ENCODE peak calls at places on chromosomes 5 and 9, in four cellular contexts. One of them, this sample, is unnamed.

GRCh38 chr9:132881826-132882225 is 3.1 kb downstream of the SPACA9 start:
- DNase-seq in GM23248: no peak
- DNase-seq in osteoblast: peak
- DNase-seq in AG04450: no peak
- DNase-seq in this sample: no peak

GRCh38 chr5:175344331-175345200 is 99.4 kb downstream of the DRD1 start:
- DNase-seq in osteoblast: peak
- DNase-seq in GM23248: peak
- DNase-seq in AG04450: no peak
- DNase-seq in this sample: no peak

GRCh38 chr9:5468850-5469249 is 18.5 kb downstream of the CD274 start:
- DNase-seq in osteoblast: no peak
- DNase-seq in AG04450: no peak
- DNase-seq in GM23248: no peak
- DNase-seq in this sample: no peak

GRCh38 chr5:36703245-36703860 is 96.9 kb downstream of the SLC1A3 start:
- DNase-seq in GM23248: peak
- DNase-seq in AG04450: no peak
- DNase-seq in osteoblast: no peak
- DNase-seq in this sample: no peak

GRCh38 chr9:123033864-123034598 is 564 bp downstream of the GPR21 start:
- DNase-seq in osteoblast: no peak
- DNase-seq in GM23248: no peak
- DNase-seq in AG04450: no peak
- DNase-seq in this sample: no peak

GRCh38 chr9:119902611-119903010 is 533.4 kb upstream of the BRINP1 start:
- DNase-seq in AG04450: no peak
- DNase-seq in osteoblast: no peak
- DNase-seq in GM23248: no peak
- DNase-seq in this sample: no peak

GRCh38 chr5:115579747-115580173 is 22.5 kb downstream of the TICAM2 start:
- DNase-seq in AG04450: no peak
- DNase-seq in GM23248: peak
- DNase-seq in osteoblast: no peak
- DNase-seq in this sample: no peak

GRCh38 chr9:137427454-137428310 is 4.5 kb downstream of the NOXA1 start:
- DNase-seq in osteoblast: peak
- DNase-seq in GM23248: no peak
- DNase-seq in AG04450: no peak
- DNase-seq in this sample: peak

GRCh38 chr5:39256472-39256871 is 37.1 kb upstream of the FYB1 start:
- DNase-seq in AG04450: peak
- DNase-seq in GM23248: peak
- DNase-seq in osteoblast: peak
- DNase-seq in this sample: no peak

GRCh38 chr5:142446131-142446959 is 121.5 kb upstream of the SPRY4 start:
- DNase-seq in AG04450: peak
- DNase-seq in osteoblast: no peak
- DNase-seq in GM23248: peak
- DNase-seq in this sample: no peak

GRCh38 chr5:157581870-157582269 is 6.3 kb upstream of the ADAM19 start:
- DNase-seq in GM23248: no peak
- DNase-seq in osteoblast: no peak
- DNase-seq in AG04450: no peak
- DNase-seq in this sample: no peak

GRCh38 chr9:68998812-68999211 is 15.1 kb downstream of the PRKACG start:
- DNase-seq in osteoblast: no peak
- DNase-seq in AG04450: no peak
- DNase-seq in GM23248: no peak
- DNase-seq in this sample: no peak

GRCh38 chr9:104658496-104659195 is 35.7 kb upstream of the OR13D1 start:
- DNase-seq in GM23248: no peak
- DNase-seq in AG04450: no peak
- DNase-seq in osteoblast: peak
- DNase-seq in this sample: no peak

GRCh38 chr5:74294231-74294705 is 346.3 kb downstream of the ENC1 start:
- DNase-seq in osteoblast: no peak
- DNase-seq in AG04450: no peak
- DNase-seq in GM23248: no peak
- DNase-seq in this sample: no peak

GRCh38 chr9:96100385-96100978 is 201.5 kb downstream of the HSD17B3 start:
- DNase-seq in GM23248: no peak
- DNase-seq in osteoblast: no peak
- DNase-seq in AG04450: no peak
- DNase-seq in this sample: no peak

GRCh38 chr5:96037128-96037527 is 75.5 kb upstream of the ELL2 start:
- DNase-seq in osteoblast: peak
- DNase-seq in AG04450: no peak
- DNase-seq in GM23248: peak
- DNase-seq in this sample: no peak

GRCh38 chr5:102090770-102091169 is 205.3 kb downstream of the SLCO4C1 start:
- DNase-seq in GM23248: peak
- DNase-seq in osteoblast: no peak
- DNase-seq in AG04450: no peak
- DNase-seq in this sample: peak

GRCh38 chr9:80561526-80561925 is 989.8 kb downstream of the TLE4 start:
- DNase-seq in GM23248: no peak
- DNase-seq in osteoblast: no peak
- DNase-seq in AG04450: no peak
- DNase-seq in this sample: no peak

GRCh38 chr5:147887026-147887627 is 8.6 kb downstream of the SCGB3A2 start:
- DNase-seq in osteoblast: no peak
- DNase-seq in GM23248: peak
- DNase-seq in AG04450: no peak
- DNase-seq in this sample: no peak

GRCh38 chr9:126376311-126376902 is 49.8 kb downstream of the MVB12B start:
- DNase-seq in GM23248: no peak
- DNase-seq in osteoblast: no peak
- DNase-seq in AG04450: no peak
- DNase-seq in this sample: peak

GRCh38 chr9:7387844-7388243 is 411.7 kb downstream of the DMAC1 start:
- DNase-seq in AG04450: no peak
- DNase-seq in osteoblast: no peak
- DNase-seq in GM23248: no peak
- DNase-seq in this sample: no peak

GRCh38 chr9:75455444-75455921 is 367.2 kb downstream of the OSTF1 start:
- DNase-seq in osteoblast: no peak
- DNase-seq in GM23248: peak
- DNase-seq in AG04450: no peak
- DNase-seq in this sample: no peak

GRCh38 chr9:120324996-120325642 is 254.8 kb downstream of the CDK5RAP2 start:
- DNase-seq in AG04450: no peak
- DNase-seq in GM23248: no peak
- DNase-seq in osteoblast: no peak
- DNase-seq in this sample: no peak

GRCh38 chr9:105637787-105638395 is 24.4 kb upstream of the TAL2 start:
- DNase-seq in GM23248: peak
- DNase-seq in AG04450: no peak
- DNase-seq in osteoblast: no peak
- DNase-seq in this sample: no peak

GRCh38 chr5:102715405-102715804 is 39.7 kb upstream of the PAM start:
- DNase-seq in osteoblast: no peak
- DNase-seq in AG04450: peak
- DNase-seq in GM23248: peak
- DNase-seq in this sample: no peak

GRCh38 chr5:180628827-180629702 is 20.3 kb downstream of the FLT4 start:
- DNase-seq in AG04450: no peak
- DNase-seq in osteoblast: no peak
- DNase-seq in GM23248: no peak
- DNase-seq in this sample: no peak

GRCh38 chr9:110828148-110828730 is 159.6 kb downstream of the MUSK start:
- DNase-seq in GM23248: peak
- DNase-seq in AG04450: no peak
- DNase-seq in osteoblast: peak
- DNase-seq in this sample: peak

GRCh38 chr5:159324097-159324760 is 6.1 kb downstream of the IL12B start:
- DNase-seq in AG04450: peak
- DNase-seq in GM23248: peak
- DNase-seq in osteoblast: peak
- DNase-seq in this sample: no peak

GRCh38 chr5:91840412-91840811 is 457.3 kb upstream of the ARRDC3 start:
- DNase-seq in osteoblast: no peak
- DNase-seq in GM23248: no peak
- DNase-seq in AG04450: no peak
- DNase-seq in this sample: no peak

GRCh38 chr9:86577420-86578333 is 223.5 kb upstream of the TUT7 start:
- DNase-seq in GM23248: no peak
- DNase-seq in osteoblast: no peak
- DNase-seq in AG04450: no peak
- DNase-seq in this sample: no peak

GRCh38 chr5:133330956-133331355 is 279.1 kb downstream of the HSPA4 start:
- DNase-seq in osteoblast: no peak
- DNase-seq in AG04450: no peak
- DNase-seq in GM23248: no peak
- DNase-seq in this sample: peak

GRCh38 chr5:31413030-31413812 is 118.7 kb downstream of the DROSHA start:
- DNase-seq in GM23248: no peak
- DNase-seq in osteoblast: no peak
- DNase-seq in AG04450: no peak
- DNase-seq in this sample: no peak

GRCh38 chr9:115263731-115264130 is 145.8 kb upstream of the TNC start:
- DNase-seq in AG04450: no peak
- DNase-seq in GM23248: peak
- DNase-seq in osteoblast: no peak
- DNase-seq in this sample: no peak

GRCh38 chr9:13575558-13575957 is 296.1 kb upstream of the MPDZ start:
- DNase-seq in AG04450: no peak
- DNase-seq in osteoblast: no peak
- DNase-seq in GM23248: no peak
- DNase-seq in this sample: no peak

GRCh38 chr5:137510671-137511070 is 11.5 kb upstream of the SPOCK1 start:
- DNase-seq in GM23248: no peak
- DNase-seq in AG04450: no peak
- DNase-seq in osteoblast: no peak
- DNase-seq in this sample: no peak

GRCh38 chr9:89720721-89721660 is 116.2 kb downstream of the GADD45G start:
- DNase-seq in AG04450: no peak
- DNase-seq in osteoblast: no peak
- DNase-seq in GM23248: no peak
- DNase-seq in this sample: no peak
- H3K4me3 ChIP-seq in AG04450: no peak
- H3K4me3 ChIP-seq in osteoblast: no peak
- H3K4me3 ChIP-seq in GM23248: no peak
- H3K4me3 ChIP-seq in this sample: no peak

GRCh38 chr9:107142896-107143603 is 140.0 kb upstream of the RAD23B start:
- DNase-seq in GM23248: peak
- DNase-seq in AG04450: no peak
- DNase-seq in osteoblast: no peak
- DNase-seq in this sample: no peak
- H3K4me3 ChIP-seq in GM23248: no peak
- H3K4me3 ChIP-seq in AG04450: no peak
- H3K4me3 ChIP-seq in osteoblast: no peak
- H3K4me3 ChIP-seq in this sample: no peak

GRCh38 chr9:4235951-4236804 is 63.7 kb downstream of the GLIS3 start:
- DNase-seq in AG04450: no peak
- DNase-seq in GM23248: peak
- DNase-seq in osteoblast: peak
- DNase-seq in this sample: peak
- H3K4me3 ChIP-seq in AG04450: no peak
- H3K4me3 ChIP-seq in GM23248: no peak
- H3K4me3 ChIP-seq in osteoblast: no peak
- H3K4me3 ChIP-seq in this sample: no peak

DNA sequence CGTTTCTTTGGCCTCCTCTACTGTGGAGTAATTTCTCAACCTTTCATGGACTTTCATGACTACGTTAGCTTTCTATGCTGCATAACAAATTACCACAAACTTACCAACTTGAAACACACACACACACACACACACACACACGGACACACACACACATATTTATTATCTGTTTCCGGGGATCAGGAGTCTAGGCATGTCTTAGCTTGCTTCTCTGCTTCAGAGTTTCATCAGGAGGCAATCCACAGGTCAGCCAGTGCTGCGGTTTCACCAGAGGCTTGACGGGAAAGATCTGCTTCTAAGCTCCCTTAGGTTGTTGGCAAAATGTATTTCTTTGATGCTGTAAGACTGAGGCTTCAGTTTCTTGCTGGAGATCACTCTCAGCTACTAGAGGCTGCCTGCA is 59.0 kb upstream of the C9orf72 start:
- DNase-seq in osteoblast: no peak
- DNase-seq in GM23248: no peak
- DNase-seq in AG04450: no peak
- DNase-seq in this sample: no peak
- H3K4me3 ChIP-seq in osteoblast: no peak
- H3K4me3 ChIP-seq in GM23248: no peak
- H3K4me3 ChIP-seq in AG04450: no peak
- H3K4me3 ChIP-seq in this sample: no peak

GRCh38 chr5:146345240-146345577 is 6.6 kb downstream of the POU4F3 start:
- DNase-seq in GM23248: no peak
- DNase-seq in AG04450: no peak
- DNase-seq in osteoblast: no peak
- DNase-seq in this sample: no peak

GRCh38 chr5:146344155-146345118 is 5.8 kb downstream of the POU4F3 start:
- DNase-seq in GM23248: no peak
- DNase-seq in osteoblast: peak
- DNase-seq in AG04450: no peak
- DNase-seq in this sample: no peak

GRCh38 chr5:146342882-146343865 is 4.5 kb downstream of the POU4F3 start:
- DNase-seq in AG04450: no peak
- DNase-seq in osteoblast: no peak
- DNase-seq in GM23248: no peak
- DNase-seq in this sample: no peak

GRCh38 chr5:146342519-146342881 is 3.9 kb downstream of the POU4F3 start:
- DNase-seq in AG04450: no peak
- DNase-seq in GM23248: no peak
- DNase-seq in osteoblast: no peak
- DNase-seq in this sample: no peak

GRCh38 chr5:146345578-146346366 is 7.1 kb downstream of the POU4F3 start:
- DNase-seq in AG04450: no peak
- DNase-seq in osteoblast: no peak
- DNase-seq in GM23248: no peak
- DNase-seq in this sample: no peak
- H3K4me3 ChIP-seq in AG04450: no peak
- H3K4me3 ChIP-seq in osteoblast: no peak
- H3K4me3 ChIP-seq in GM23248: no peak
- H3K4me3 ChIP-seq in this sample: no peak

DNA sequence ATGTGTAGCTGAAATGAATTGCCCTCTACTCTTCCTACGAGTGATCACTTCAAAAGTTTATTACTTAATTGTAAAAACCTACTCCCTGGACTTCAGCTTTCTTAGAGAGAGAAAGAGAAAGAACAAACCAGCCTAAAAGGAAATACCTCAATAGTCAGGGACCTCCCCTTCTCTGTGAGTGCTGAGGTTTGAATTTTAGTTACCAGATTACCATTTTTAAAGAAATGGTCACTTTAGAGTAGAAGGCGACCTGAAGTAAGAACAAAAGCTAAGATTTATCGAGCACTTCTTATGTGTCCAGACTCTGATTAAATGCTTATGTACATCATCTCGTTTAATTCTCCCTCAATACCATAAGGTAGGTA is 11.3 kb downstream of the RAPGEF1 start:
- DNase-seq in AG04450: no peak
- DNase-seq in osteoblast: no peak
- DNase-seq in GM23248: no peak
- DNase-seq in this sample: no peak
- H3K4me3 ChIP-seq in AG04450: no peak
- H3K4me3 ChIP-seq in osteoblast: no peak
- H3K4me3 ChIP-seq in GM23248: no peak
- H3K4me3 ChIP-seq in this sample: no peak